ENCODE peak calls at places on chromosomes 4 and X, in four cellular contexts. Q, H, L and W are unnamed samples.

GRCh38 chr4:15901996-15902395 is 36.5 kb downstream of the FGFBP1 start:
- DNase-seq in H (no peak), L (no peak), Q (no peak), W (no peak)

GRCh38 chrX:105608745-105609144 is 213.6 kb upstream of the NRK start:
- DNase-seq in Q (no peak), H (no peak), L (no peak), W (no peak)

GRCh38 chr4:122552898-122553297 is 68.0 kb downstream of the IL21 start:
- DNase-seq in L (no peak), Q (no peak), H (no peak), W (no peak)

GRCh38 chr4:16669036-16669435 is 229.4 kb downstream of the LDB2 start:
- DNase-seq in L (no peak), Q (no peak), H (no peak), W (no peak)

GRCh38 chr4:3838437-3839380 is 72.5 kb downstream of the ADRA2C start:
- DNase-seq in H (no peak), Q (no peak), L (no peak), W (no peak)

GRCh38 chr4:64230709-64231310 is 178.4 kb downstream of the TECRL start:
- DNase-seq in Q (no peak), H (no peak), L (no peak), W (no peak)

GRCh38 chr4:26489101-26489669 is 1.1 kb downstream of the CCKAR start:
- DNase-seq in H (no peak), Q (no peak), L (no peak), W (no peak)

GRCh38 chrX:140817943-140818342 is 108.4 kb downstream of the LINC00632 start:
- DNase-seq in Q (no peak), H (no peak), L (no peak), W (no peak)

GRCh38 chr4:4781936-4782754 is 77.3 kb upstream of the MSX1 start:
- DNase-seq in Q (no peak), L (no peak), H (no peak), W (no peak)

GRCh38 chr4:39375478-39375877 is 9.3 kb upstream of the RFC1 start:
- DNase-seq in H (no peak), L (no peak), Q (no peak), W (no peak)

GRCh38 chr4:114386637-114387233 is 211.9 kb upstream of the UGT8 start:
- DNase-seq in Q (peak), H (no peak), L (no peak), W (no peak)

GRCh38 chr4:45036677-45037076 is 310.3 kb upstream of the GNPDA2 start:
- DNase-seq in L (no peak), Q (no peak), H (no peak), W (no peak)

GRCh38 chrX:40153335-40154221 is 55.8 kb upstream of the BCOR start:
- DNase-seq in H (no peak), L (peak), Q (peak), W (peak)

GRCh38 chrX:139967300-139967699 is 2.0 kb upstream of the CXorf66 start:
- DNase-seq in Q (peak), H (no peak), L (no peak), W (no peak)

GRCh38 chr4:25098964-25099843 is 61.0 kb downstream of the SEPSECS start:
- DNase-seq in L (no peak), Q (peak), H (no peak), W (no peak)

GRCh38 chrX:71996826-71997225 is 86.2 kb downstream of the NHSL2 start:
- DNase-seq in H (no peak), Q (no peak), L (no peak), W (peak)

GRCh38 chrX:29826651-29827206 is 388.6 kb upstream of the MAGEB2 start:
- DNase-seq in H (no peak), Q (no peak), L (no peak), W (no peak)

GRCh38 chr4:52196606-52197130 is 145.6 kb downstream of the SPATA18 start:
- DNase-seq in Q (no peak), L (no peak), H (no peak), W (no peak)

GRCh38 chr4:87078987-87079469 is 141.4 kb downstream of the KLHL8 start:
- DNase-seq in H (no peak), Q (no peak), L (no peak), W (no peak)

GRCh38 chr4:29553842-29554241 is 1166.3 kb upstream of the PCDH7 start:
- DNase-seq in Q (no peak), L (no peak), H (no peak), W (no peak)

GRCh38 chrX:68634649-68635227 is 12.7 kb upstream of the STARD8 start:
- DNase-seq in Q (no peak), L (no peak), H (no peak), W (no peak)

GRCh38 chr4:17324431-17324830 is 187.5 kb downstream of the QDPR start:
- DNase-seq in Q (peak), L (peak), H (peak), W (peak)

GRCh38 chrX:107659768-107660167 is 31.5 kb downstream of the PRPS1 start:
- DNase-seq in H (no peak), L (no peak), Q (peak), W (no peak)

GRCh38 chr4:126784966-126785580 is 847.7 kb upstream of the INTU start:
- DNase-seq in Q (no peak), L (no peak), H (no peak), W (no peak)

GRCh38 chrX:148080593-148080992 is 99.5 kb downstream of the FMR1NB start:
- DNase-seq in H (no peak), L (no peak), Q (no peak), W (no peak)

GRCh38 chrX:50536955-50537354 is 66.3 kb upstream of the DGKK start:
- DNase-seq in L (no peak), Q (no peak), H (no peak), W (no peak)

GRCh38 chrX:41405551-41405950 is 41.6 kb upstream of the NYX start:
- DNase-seq in Q (no peak), H (no peak), L (no peak), W (no peak)

GRCh38 chr4:177547985-177548384 is 105.7 kb upstream of the AGA start:
- DNase-seq in H (no peak), L (no peak), Q (no peak), W (no peak)

GRCh38 chrX:104270916-104271512 is 16.3 kb upstream of the ESX1 start:
- DNase-seq in H (no peak), L (peak), Q (peak), W (no peak)